ENCODE peak calls at places on chromosomes 4 and X, in seven cellular contexts. One of them, this sample, is unnamed.

GRCh38 chr4:161320377-161320776 is 843.4 kb downstream of the FSTL5 start:
- DNase-seq in AG10803: peak
- DNase-seq in neural crest cell: peak
- DNase-seq in MM.1S: peak
- DNase-seq in lower lobe of right lung: no peak
- DNase-seq in right lobe of liver: no peak
- DNase-seq in astrocyte of the cerebellum: no peak
- DNase-seq in this sample: no peak

GRCh38 chrX:143306991-143307965 is 210.0 kb downstream of the SPANXN3 start:
- DNase-seq in AG10803: no peak
- DNase-seq in neural crest cell: no peak
- DNase-seq in MM.1S: no peak
- DNase-seq in lower lobe of right lung: no peak
- DNase-seq in right lobe of liver: no peak
- DNase-seq in astrocyte of the cerebellum: no peak
- DNase-seq in this sample: no peak

GRCh38 chr4:184424993-184425758 is 49.2 kb downstream of the IRF2 start:
- DNase-seq in AG10803: no peak
- DNase-seq in neural crest cell: no peak
- DNase-seq in MM.1S: no peak
- DNase-seq in lower lobe of right lung: no peak
- DNase-seq in right lobe of liver: no peak
- DNase-seq in astrocyte of the cerebellum: no peak
- DNase-seq in this sample: no peak

GRCh38 chr4:7650606-7651400 is 216.1 kb upstream of the PSAPL1 start:
- DNase-seq in AG10803: no peak
- DNase-seq in neural crest cell: peak
- DNase-seq in MM.1S: no peak
- DNase-seq in lower lobe of right lung: peak
- DNase-seq in right lobe of liver: peak
- DNase-seq in astrocyte of the cerebellum: no peak
- DNase-seq in this sample: peak

GRCh38 chr4:165370530-165370929 is 8.3 kb upstream of the CPE start:
- DNase-seq in AG10803: no peak
- DNase-seq in neural crest cell: no peak
- DNase-seq in MM.1S: no peak
- DNase-seq in lower lobe of right lung: no peak
- DNase-seq in right lobe of liver: no peak
- DNase-seq in astrocyte of the cerebellum: no peak
- DNase-seq in this sample: no peak

GRCh38 chr4:57442834-57443291 is 332.7 kb upstream of the IGFBP7 start:
- DNase-seq in AG10803: peak
- DNase-seq in neural crest cell: peak
- DNase-seq in MM.1S: peak
- DNase-seq in lower lobe of right lung: no peak
- DNase-seq in right lobe of liver: no peak
- DNase-seq in astrocyte of the cerebellum: peak
- DNase-seq in this sample: no peak

GRCh38 chr4:68617003-68617698 is 41.0 kb upstream of the UGT2B17 start:
- DNase-seq in AG10803: no peak
- DNase-seq in neural crest cell: no peak
- DNase-seq in MM.1S: no peak
- DNase-seq in lower lobe of right lung: no peak
- DNase-seq in right lobe of liver: no peak
- DNase-seq in astrocyte of the cerebellum: no peak
- DNase-seq in this sample: no peak

GRCh38 chr4:184815046-184815877 is 10.5 kb downstream of the ACSL1 start:
- DNase-seq in AG10803: peak
- DNase-seq in neural crest cell: no peak
- DNase-seq in MM.1S: peak
- DNase-seq in lower lobe of right lung: peak
- DNase-seq in right lobe of liver: peak
- DNase-seq in astrocyte of the cerebellum: no peak
- DNase-seq in this sample: no peak

GRCh38 chrX:2498781-2499302 is 1.9 kb downstream of the DHRSX start:
- DNase-seq in AG10803: peak
- DNase-seq in neural crest cell: no peak
- DNase-seq in MM.1S: no peak
- DNase-seq in lower lobe of right lung: no peak
- DNase-seq in right lobe of liver: peak
- DNase-seq in astrocyte of the cerebellum: no peak
- DNase-seq in this sample: no peak

GRCh38 chrX:38006283-38006682 is at the start of gene SYTL5:
- DNase-seq in AG10803: no peak
- DNase-seq in neural crest cell: no peak
- DNase-seq in MM.1S: no peak
- DNase-seq in lower lobe of right lung: no peak
- DNase-seq in right lobe of liver: no peak
- DNase-seq in astrocyte of the cerebellum: no peak
- DNase-seq in this sample: no peak

GRCh38 chr4:37792241-37792640 is 34.2 kb upstream of the PGM2 start:
- DNase-seq in AG10803: no peak
- DNase-seq in neural crest cell: no peak
- DNase-seq in MM.1S: no peak
- DNase-seq in lower lobe of right lung: no peak
- DNase-seq in right lobe of liver: no peak
- DNase-seq in astrocyte of the cerebellum: no peak
- DNase-seq in this sample: no peak

GRCh38 chr4:189121336-189121735 is 819.3 kb upstream of the FRG1 start:
- DNase-seq in AG10803: no peak
- DNase-seq in neural crest cell: no peak
- DNase-seq in MM.1S: no peak
- DNase-seq in lower lobe of right lung: no peak
- DNase-seq in right lobe of liver: no peak
- DNase-seq in astrocyte of the cerebellum: no peak
- DNase-seq in this sample: no peak

GRCh38 chr4:48329193-48329592 is 12.1 kb upstream of the SLAIN2 start:
- DNase-seq in AG10803: no peak
- DNase-seq in neural crest cell: no peak
- DNase-seq in MM.1S: no peak
- DNase-seq in lower lobe of right lung: no peak
- DNase-seq in right lobe of liver: no peak
- DNase-seq in astrocyte of the cerebellum: no peak
- DNase-seq in this sample: no peak

GRCh38 chr4:189202182-189202868 is 738.3 kb upstream of the FRG1 start:
- DNase-seq in AG10803: peak
- DNase-seq in neural crest cell: peak
- DNase-seq in MM.1S: peak
- DNase-seq in lower lobe of right lung: peak
- DNase-seq in right lobe of liver: peak
- DNase-seq in astrocyte of the cerebellum: peak
- DNase-seq in this sample: no peak

GRCh38 chr4:48290146-48290772 is 20.6 kb upstream of the TEC start:
- DNase-seq in AG10803: peak
- DNase-seq in neural crest cell: no peak
- DNase-seq in MM.1S: no peak
- DNase-seq in lower lobe of right lung: no peak
- DNase-seq in right lobe of liver: no peak
- DNase-seq in astrocyte of the cerebellum: no peak
- DNase-seq in this sample: no peak

GRCh38 chrX:149302705-149303104 is 202.4 kb downstream of the IDS start:
- DNase-seq in AG10803: no peak
- DNase-seq in neural crest cell: no peak
- DNase-seq in MM.1S: no peak
- DNase-seq in lower lobe of right lung: no peak
- DNase-seq in right lobe of liver: no peak
- DNase-seq in astrocyte of the cerebellum: no peak
- DNase-seq in this sample: no peak

GRCh38 chr4:101367201-101367600 is 19.9 kb upstream of the PPP3CA start:
- DNase-seq in AG10803: peak
- DNase-seq in neural crest cell: no peak
- DNase-seq in MM.1S: no peak
- DNase-seq in lower lobe of right lung: no peak
- DNase-seq in right lobe of liver: no peak
- DNase-seq in astrocyte of the cerebellum: peak
- DNase-seq in this sample: no peak

GRCh38 chr4:13528823-13529129 is 15.5 kb downstream of the NKX3-2 start:
- DNase-seq in AG10803: no peak
- DNase-seq in neural crest cell: no peak
- DNase-seq in MM.1S: peak
- DNase-seq in lower lobe of right lung: no peak
- DNase-seq in right lobe of liver: no peak
- DNase-seq in astrocyte of the cerebellum: no peak
- DNase-seq in this sample: no peak

GRCh38 chr4:155509619-155510018 is 132.9 kb upstream of the MAP9 start:
- DNase-seq in AG10803: peak
- DNase-seq in neural crest cell: no peak
- DNase-seq in MM.1S: no peak
- DNase-seq in lower lobe of right lung: no peak
- DNase-seq in right lobe of liver: no peak
- DNase-seq in astrocyte of the cerebellum: no peak
- DNase-seq in this sample: no peak

GRCh38 chr4:4901877-4902276 is 42.4 kb downstream of the MSX1 start:
- DNase-seq in AG10803: no peak
- DNase-seq in neural crest cell: no peak
- DNase-seq in MM.1S: no peak
- DNase-seq in lower lobe of right lung: no peak
- DNase-seq in right lobe of liver: no peak
- DNase-seq in astrocyte of the cerebellum: no peak
- DNase-seq in this sample: no peak

GRCh38 chr4:56690393-56690971 is 9.4 kb upstream of the HOPX start:
- DNase-seq in AG10803: no peak
- DNase-seq in neural crest cell: no peak
- DNase-seq in MM.1S: no peak
- DNase-seq in lower lobe of right lung: no peak
- DNase-seq in right lobe of liver: no peak
- DNase-seq in astrocyte of the cerebellum: no peak
- DNase-seq in this sample: no peak

GRCh38 chr4:10728016-10728415 is 43.4 kb upstream of the CLNK start:
- DNase-seq in AG10803: no peak
- DNase-seq in neural crest cell: no peak
- DNase-seq in MM.1S: no peak
- DNase-seq in lower lobe of right lung: no peak
- DNase-seq in right lobe of liver: no peak
- DNase-seq in astrocyte of the cerebellum: no peak
- DNase-seq in this sample: no peak

GRCh38 chrX:150365953-150366911 is 3.1 kb downstream of the MAMLD1 start:
- DNase-seq in AG10803: peak
- DNase-seq in neural crest cell: peak
- DNase-seq in MM.1S: no peak
- DNase-seq in lower lobe of right lung: peak
- DNase-seq in right lobe of liver: peak
- DNase-seq in astrocyte of the cerebellum: no peak
- DNase-seq in this sample: no peak

GRCh38 chr4:34731045-34731444 is 1513.3 kb downstream of the ARAP2 start:
- DNase-seq in AG10803: no peak
- DNase-seq in neural crest cell: no peak
- DNase-seq in MM.1S: no peak
- DNase-seq in lower lobe of right lung: no peak
- DNase-seq in right lobe of liver: no peak
- DNase-seq in astrocyte of the cerebellum: peak
- DNase-seq in this sample: no peak

GRCh38 chrX:131778269-131779218 is 234.7 kb downstream of the OR13H1 start:
- DNase-seq in AG10803: no peak
- DNase-seq in neural crest cell: no peak
- DNase-seq in MM.1S: peak
- DNase-seq in lower lobe of right lung: no peak
- DNase-seq in right lobe of liver: no peak
- DNase-seq in astrocyte of the cerebellum: peak
- DNase-seq in this sample: no peak

GRCh38 chr4:144611850-144612249 is 34.1 kb upstream of the HHIP start:
- DNase-seq in AG10803: peak
- DNase-seq in neural crest cell: peak
- DNase-seq in MM.1S: peak
- DNase-seq in lower lobe of right lung: no peak
- DNase-seq in right lobe of liver: no peak
- DNase-seq in astrocyte of the cerebellum: no peak
- DNase-seq in this sample: no peak

GRCh38 chrX:154836163-154836562 is 1.7 kb upstream of the SMIM9 start:
- DNase-seq in AG10803: no peak
- DNase-seq in neural crest cell: no peak
- DNase-seq in MM.1S: no peak
- DNase-seq in lower lobe of right lung: no peak
- DNase-seq in right lobe of liver: no peak
- DNase-seq in astrocyte of the cerebellum: no peak
- DNase-seq in this sample: no peak

GRCh38 chrX:154840856-154841255 is 6.4 kb upstream of the SMIM9 start:
- DNase-seq in AG10803: peak
- DNase-seq in neural crest cell: no peak
- DNase-seq in MM.1S: peak
- DNase-seq in lower lobe of right lung: no peak
- DNase-seq in right lobe of liver: no peak
- DNase-seq in astrocyte of the cerebellum: peak
- DNase-seq in this sample: no peak
- TF ChIP-seq CTCF in AG10803: peak
- TF ChIP-seq CTCF in neural crest cell: peak
- TF ChIP-seq CTCF in MM.1S: peak
- TF ChIP-seq CTCF in lower lobe of right lung: peak
- TF ChIP-seq CTCF in right lobe of liver: peak
- TF ChIP-seq CTCF in astrocyte of the cerebellum: peak
- TF ChIP-seq CTCF in this sample: peak

GRCh38 chr4:124534133-124534532 is 178.4 kb downstream of the ANKRD50 start:
- DNase-seq in AG10803: no peak
- DNase-seq in neural crest cell: no peak
- DNase-seq in MM.1S: no peak
- DNase-seq in lower lobe of right lung: no peak
- DNase-seq in right lobe of liver: no peak
- DNase-seq in astrocyte of the cerebellum: no peak
- DNase-seq in this sample: no peak
- TF ChIP-seq CTCF in AG10803: no peak
- TF ChIP-seq CTCF in neural crest cell: no peak
- TF ChIP-seq CTCF in MM.1S: no peak
- TF ChIP-seq CTCF in lower lobe of right lung: no peak
- TF ChIP-seq CTCF in right lobe of liver: no peak
- TF ChIP-seq CTCF in astrocyte of the cerebellum: no peak
- TF ChIP-seq CTCF in this sample: no peak

DNA sequence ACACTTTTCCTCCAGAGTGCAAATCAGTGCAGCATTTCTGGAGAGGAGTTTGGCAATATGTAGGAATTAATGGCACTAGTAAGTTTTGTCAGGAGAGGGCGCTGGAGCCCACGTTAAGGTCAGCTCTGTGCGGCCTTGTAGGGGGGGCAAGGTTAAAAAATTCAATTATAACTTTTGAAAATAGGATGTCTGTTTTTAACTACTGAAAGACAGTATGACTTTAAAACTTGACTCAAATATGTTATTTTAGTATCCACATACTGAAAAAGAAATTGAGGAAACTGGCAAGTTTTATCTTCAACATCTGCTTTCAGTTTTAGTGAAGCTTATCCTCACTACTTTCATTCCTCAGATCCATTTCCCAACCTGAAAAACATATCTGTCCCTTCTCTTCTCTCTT is 30.9 kb upstream of the HSD17B13 start:
- DNase-seq in AG10803: peak
- DNase-seq in neural crest cell: peak
- DNase-seq in MM.1S: peak
- DNase-seq in lower lobe of right lung: no peak
- DNase-seq in right lobe of liver: no peak
- DNase-seq in astrocyte of the cerebellum: peak
- DNase-seq in this sample: no peak
- TF ChIP-seq CTCF in AG10803: peak
- TF ChIP-seq CTCF in neural crest cell: peak
- TF ChIP-seq CTCF in MM.1S: peak
- TF ChIP-seq CTCF in lower lobe of right lung: peak
- TF ChIP-seq CTCF in right lobe of liver: peak
- TF ChIP-seq CTCF in astrocyte of the cerebellum: peak
- TF ChIP-seq CTCF in this sample: peak

DNA sequence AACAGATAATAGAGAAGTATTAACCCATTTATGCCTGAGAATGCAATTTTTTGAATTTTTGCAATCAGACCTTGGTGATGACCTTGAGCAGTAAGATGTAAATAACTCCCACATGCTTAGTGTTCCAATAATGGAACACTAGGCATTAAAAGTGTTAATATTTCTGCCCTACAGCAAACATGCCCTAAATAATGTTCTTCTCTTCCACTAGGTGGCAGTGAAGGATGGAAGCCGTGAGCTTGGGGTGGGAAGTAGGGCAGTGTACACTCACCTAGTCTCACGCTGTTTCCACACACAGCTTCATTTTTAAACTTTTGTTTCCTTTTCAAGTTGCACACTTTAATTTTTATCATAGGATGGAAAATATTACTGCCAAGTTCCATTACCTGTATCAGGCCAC is 613.1 kb upstream of the HS3ST1 start:
- DNase-seq in AG10803: no peak
- DNase-seq in neural crest cell: no peak
- DNase-seq in MM.1S: peak
- DNase-seq in lower lobe of right lung: no peak
- DNase-seq in right lobe of liver: no peak
- DNase-seq in astrocyte of the cerebellum: no peak
- DNase-seq in this sample: no peak
- TF ChIP-seq CTCF in AG10803: no peak
- TF ChIP-seq CTCF in neural crest cell: peak
- TF ChIP-seq CTCF in MM.1S: peak
- TF ChIP-seq CTCF in lower lobe of right lung: peak
- TF ChIP-seq CTCF in right lobe of liver: peak
- TF ChIP-seq CTCF in astrocyte of the cerebellum: no peak
- TF ChIP-seq CTCF in this sample: peak

This sample was measured in chondrocyte.